ENCODE peak calls at places on chromosome 4, in eight cellular contexts. One of them, this sample, is unnamed.

GRCh38 chr4:99615210-99615834 is 40.7 kb downstream of the MTTP start:
- DNase-seq in T-helper 1 cell: no peak
- DNase-seq in NAMALWA: peak
- DNase-seq in upper lobe of right lung: no peak
- DNase-seq in dorsolateral prefrontal cortex: no peak
- DNase-seq in right lobe of liver: no peak
- DNase-seq in CD4-positive, CD25-positive, alpha-beta regulatory T cell: no peak
- DNase-seq in fibroblast of lung: no peak
- DNase-seq in this sample: no peak

GRCh38 chr4:55385201-55385649 is 10.5 kb upstream of the TMEM165 start:
- DNase-seq in T-helper 1 cell: no peak
- DNase-seq in NAMALWA: no peak
- DNase-seq in upper lobe of right lung: no peak
- DNase-seq in dorsolateral prefrontal cortex: no peak
- DNase-seq in right lobe of liver: no peak
- DNase-seq in CD4-positive, CD25-positive, alpha-beta regulatory T cell: no peak
- DNase-seq in fibroblast of lung: peak
- DNase-seq in this sample: no peak

GRCh38 chr4:153346563-153346962 is 2.1 kb downstream of the MND1 start:
- DNase-seq in T-helper 1 cell: no peak
- DNase-seq in NAMALWA: peak
- DNase-seq in upper lobe of right lung: no peak
- DNase-seq in dorsolateral prefrontal cortex: no peak
- DNase-seq in right lobe of liver: no peak
- DNase-seq in CD4-positive, CD25-positive, alpha-beta regulatory T cell: no peak
- DNase-seq in fibroblast of lung: no peak
- DNase-seq in this sample: no peak

GRCh38 chr4:176718881-176719280 is 73.8 kb downstream of the VEGFC start:
- DNase-seq in T-helper 1 cell: no peak
- DNase-seq in NAMALWA: no peak
- DNase-seq in upper lobe of right lung: no peak
- DNase-seq in dorsolateral prefrontal cortex: no peak
- DNase-seq in right lobe of liver: no peak
- DNase-seq in CD4-positive, CD25-positive, alpha-beta regulatory T cell: no peak
- DNase-seq in fibroblast of lung: no peak
- DNase-seq in this sample: no peak

GRCh38 chr4:38867478-38868054 is at the start of gene FAM114A1:
- DNase-seq in T-helper 1 cell: no peak
- DNase-seq in NAMALWA: peak
- DNase-seq in upper lobe of right lung: peak
- DNase-seq in dorsolateral prefrontal cortex: peak
- DNase-seq in right lobe of liver: peak
- DNase-seq in CD4-positive, CD25-positive, alpha-beta regulatory T cell: no peak
- DNase-seq in fibroblast of lung: peak
- DNase-seq in this sample: no peak

GRCh38 chr4:159593651-159594050 is 490.8 kb downstream of the RAPGEF2 start:
- DNase-seq in T-helper 1 cell: no peak
- DNase-seq in NAMALWA: no peak
- DNase-seq in upper lobe of right lung: no peak
- DNase-seq in dorsolateral prefrontal cortex: no peak
- DNase-seq in right lobe of liver: no peak
- DNase-seq in CD4-positive, CD25-positive, alpha-beta regulatory T cell: no peak
- DNase-seq in fibroblast of lung: no peak
- DNase-seq in this sample: no peak

GRCh38 chr4:137278431-137278830 is 253.9 kb downstream of the PCDH18 start:
- DNase-seq in T-helper 1 cell: no peak
- DNase-seq in NAMALWA: no peak
- DNase-seq in upper lobe of right lung: no peak
- DNase-seq in dorsolateral prefrontal cortex: no peak
- DNase-seq in right lobe of liver: no peak
- DNase-seq in CD4-positive, CD25-positive, alpha-beta regulatory T cell: no peak
- DNase-seq in fibroblast of lung: no peak
- DNase-seq in this sample: no peak

GRCh38 chr4:182022899-182023298 is 220.3 kb upstream of the TENM3 start:
- DNase-seq in T-helper 1 cell: no peak
- DNase-seq in NAMALWA: no peak
- DNase-seq in upper lobe of right lung: no peak
- DNase-seq in dorsolateral prefrontal cortex: no peak
- DNase-seq in right lobe of liver: no peak
- DNase-seq in CD4-positive, CD25-positive, alpha-beta regulatory T cell: no peak
- DNase-seq in fibroblast of lung: peak
- DNase-seq in this sample: no peak

GRCh38 chr4:149112109-149112508 is 669.9 kb upstream of the NR3C2 start:
- DNase-seq in T-helper 1 cell: no peak
- DNase-seq in NAMALWA: peak
- DNase-seq in upper lobe of right lung: no peak
- DNase-seq in dorsolateral prefrontal cortex: no peak
- DNase-seq in right lobe of liver: no peak
- DNase-seq in CD4-positive, CD25-positive, alpha-beta regulatory T cell: no peak
- DNase-seq in fibroblast of lung: no peak
- DNase-seq in this sample: no peak

GRCh38 chr4:183596056-183596757 is 62.8 kb downstream of the RWDD4 start:
- DNase-seq in T-helper 1 cell: no peak
- DNase-seq in NAMALWA: no peak
- DNase-seq in upper lobe of right lung: no peak
- DNase-seq in dorsolateral prefrontal cortex: no peak
- DNase-seq in right lobe of liver: no peak
- DNase-seq in CD4-positive, CD25-positive, alpha-beta regulatory T cell: no peak
- DNase-seq in fibroblast of lung: no peak
- DNase-seq in this sample: no peak

GRCh38 chr4:175935016-175935661 is 123.1 kb upstream of the GPM6A start:
- DNase-seq in T-helper 1 cell: no peak
- DNase-seq in NAMALWA: no peak
- DNase-seq in upper lobe of right lung: no peak
- DNase-seq in dorsolateral prefrontal cortex: no peak
- DNase-seq in right lobe of liver: no peak
- DNase-seq in CD4-positive, CD25-positive, alpha-beta regulatory T cell: no peak
- DNase-seq in fibroblast of lung: no peak
- DNase-seq in this sample: no peak

GRCh38 chr4:88382621-88383020 is 4.0 kb downstream of the HERC6 start:
- DNase-seq in T-helper 1 cell: no peak
- DNase-seq in NAMALWA: no peak
- DNase-seq in upper lobe of right lung: no peak
- DNase-seq in dorsolateral prefrontal cortex: no peak
- DNase-seq in right lobe of liver: no peak
- DNase-seq in CD4-positive, CD25-positive, alpha-beta regulatory T cell: peak
- DNase-seq in fibroblast of lung: no peak
- DNase-seq in this sample: peak

GRCh38 chr4:73668806-73669205 is 48.6 kb upstream of the RASSF6 start:
- DNase-seq in T-helper 1 cell: no peak
- DNase-seq in NAMALWA: no peak
- DNase-seq in upper lobe of right lung: no peak
- DNase-seq in dorsolateral prefrontal cortex: no peak
- DNase-seq in right lobe of liver: no peak
- DNase-seq in CD4-positive, CD25-positive, alpha-beta regulatory T cell: no peak
- DNase-seq in fibroblast of lung: peak
- DNase-seq in this sample: no peak

GRCh38 chr4:12956026-12956425 is 528.1 kb downstream of the RAB28 start:
- DNase-seq in T-helper 1 cell: no peak
- DNase-seq in NAMALWA: no peak
- DNase-seq in upper lobe of right lung: no peak
- DNase-seq in dorsolateral prefrontal cortex: no peak
- DNase-seq in right lobe of liver: no peak
- DNase-seq in CD4-positive, CD25-positive, alpha-beta regulatory T cell: no peak
- DNase-seq in fibroblast of lung: no peak
- DNase-seq in this sample: no peak

GRCh38 chr4:82733636-82734035 is 65.0 kb downstream of the SCD5 start:
- DNase-seq in T-helper 1 cell: no peak
- DNase-seq in NAMALWA: no peak
- DNase-seq in upper lobe of right lung: no peak
- DNase-seq in dorsolateral prefrontal cortex: no peak
- DNase-seq in right lobe of liver: no peak
- DNase-seq in CD4-positive, CD25-positive, alpha-beta regulatory T cell: no peak
- DNase-seq in fibroblast of lung: peak
- DNase-seq in this sample: no peak

GRCh38 chr4:26757751-26758150 is 102.9 kb upstream of the STIM2 start:
- DNase-seq in T-helper 1 cell: no peak
- DNase-seq in NAMALWA: no peak
- DNase-seq in upper lobe of right lung: no peak
- DNase-seq in dorsolateral prefrontal cortex: no peak
- DNase-seq in right lobe of liver: no peak
- DNase-seq in CD4-positive, CD25-positive, alpha-beta regulatory T cell: no peak
- DNase-seq in fibroblast of lung: peak
- DNase-seq in this sample: no peak

GRCh38 chr4:185304944-185305690 is 90.6 kb downstream of the LRP2BP start:
- DNase-seq in T-helper 1 cell: no peak
- DNase-seq in NAMALWA: peak
- DNase-seq in upper lobe of right lung: peak
- DNase-seq in dorsolateral prefrontal cortex: no peak
- DNase-seq in right lobe of liver: no peak
- DNase-seq in CD4-positive, CD25-positive, alpha-beta regulatory T cell: peak
- DNase-seq in fibroblast of lung: peak
- DNase-seq in this sample: peak

GRCh38 chr4:94208268-94208667 is 603 bp downstream of the SMARCAD1 start:
- DNase-seq in T-helper 1 cell: no peak
- DNase-seq in NAMALWA: no peak
- DNase-seq in upper lobe of right lung: no peak
- DNase-seq in dorsolateral prefrontal cortex: no peak
- DNase-seq in right lobe of liver: no peak
- DNase-seq in CD4-positive, CD25-positive, alpha-beta regulatory T cell: no peak
- DNase-seq in fibroblast of lung: no peak
- DNase-seq in this sample: no peak

GRCh38 chr4:78222575-78223186 is 165.6 kb downstream of the FRAS1 start:
- DNase-seq in T-helper 1 cell: no peak
- DNase-seq in NAMALWA: no peak
- DNase-seq in upper lobe of right lung: no peak
- DNase-seq in dorsolateral prefrontal cortex: no peak
- DNase-seq in right lobe of liver: no peak
- DNase-seq in CD4-positive, CD25-positive, alpha-beta regulatory T cell: no peak
- DNase-seq in fibroblast of lung: no peak
- DNase-seq in this sample: no peak

GRCh38 chr4:107801766-107802211 is 22.9 kb upstream of the SGMS2 start:
- DNase-seq in T-helper 1 cell: no peak
- DNase-seq in NAMALWA: no peak
- DNase-seq in upper lobe of right lung: no peak
- DNase-seq in dorsolateral prefrontal cortex: no peak
- DNase-seq in right lobe of liver: no peak
- DNase-seq in CD4-positive, CD25-positive, alpha-beta regulatory T cell: no peak
- DNase-seq in fibroblast of lung: peak
- DNase-seq in this sample: no peak

GRCh38 chr4:138555584-138555983 is 313.4 kb upstream of the SLC7A11 start:
- DNase-seq in T-helper 1 cell: no peak
- DNase-seq in NAMALWA: peak
- DNase-seq in upper lobe of right lung: no peak
- DNase-seq in dorsolateral prefrontal cortex: no peak
- DNase-seq in right lobe of liver: no peak
- DNase-seq in CD4-positive, CD25-positive, alpha-beta regulatory T cell: no peak
- DNase-seq in fibroblast of lung: no peak
- DNase-seq in this sample: no peak

GRCh38 chr4:138897818-138898226 is 117.8 kb upstream of the NOCT start:
- DNase-seq in T-helper 1 cell: no peak
- DNase-seq in NAMALWA: no peak
- DNase-seq in upper lobe of right lung: no peak
- DNase-seq in dorsolateral prefrontal cortex: no peak
- DNase-seq in right lobe of liver: no peak
- DNase-seq in CD4-positive, CD25-positive, alpha-beta regulatory T cell: no peak
- DNase-seq in fibroblast of lung: peak
- DNase-seq in this sample: no peak

GRCh38 chr4:175705407-175705806 is 106.7 kb downstream of the GPM6A start:
- DNase-seq in T-helper 1 cell: no peak
- DNase-seq in NAMALWA: no peak
- DNase-seq in upper lobe of right lung: no peak
- DNase-seq in dorsolateral prefrontal cortex: peak
- DNase-seq in right lobe of liver: no peak
- DNase-seq in CD4-positive, CD25-positive, alpha-beta regulatory T cell: no peak
- DNase-seq in fibroblast of lung: peak
- DNase-seq in this sample: no peak

GRCh38 chr4:44804301-44804700 is 77.9 kb upstream of the GNPDA2 start:
- DNase-seq in T-helper 1 cell: no peak
- DNase-seq in NAMALWA: no peak
- DNase-seq in upper lobe of right lung: no peak
- DNase-seq in dorsolateral prefrontal cortex: no peak
- DNase-seq in right lobe of liver: no peak
- DNase-seq in CD4-positive, CD25-positive, alpha-beta regulatory T cell: no peak
- DNase-seq in fibroblast of lung: no peak
- DNase-seq in this sample: no peak

GRCh38 chr4:148539387-148539786 is 97.2 kb upstream of the NR3C2 start:
- DNase-seq in T-helper 1 cell: no peak
- DNase-seq in NAMALWA: no peak
- DNase-seq in upper lobe of right lung: no peak
- DNase-seq in dorsolateral prefrontal cortex: no peak
- DNase-seq in right lobe of liver: no peak
- DNase-seq in CD4-positive, CD25-positive, alpha-beta regulatory T cell: no peak
- DNase-seq in fibroblast of lung: no peak
- DNase-seq in this sample: no peak

GRCh38 chr4:121353213-121353612 is 27.6 kb downstream of the QRFPR start:
- DNase-seq in T-helper 1 cell: no peak
- DNase-seq in NAMALWA: no peak
- DNase-seq in upper lobe of right lung: no peak
- DNase-seq in dorsolateral prefrontal cortex: no peak
- DNase-seq in right lobe of liver: no peak
- DNase-seq in CD4-positive, CD25-positive, alpha-beta regulatory T cell: no peak
- DNase-seq in fibroblast of lung: peak
- DNase-seq in this sample: no peak